ENCODE peak calls at places on chromosomes 5 and 9, in six cellular contexts. One of them, this sample, is unnamed.
A peak's percentile ranks its signal among the peaks of the same experiment; 100 is the strongest.

GRCh38 chr5:76269259-76269958 is 133.7 kb upstream of the IQGAP2 start:
- DNase-seq in spleen: no peak
- DNase-seq in heart left ventricle: no peak
- DNase-seq in endothelial cell of umbilical vein: no peak
- DNase-seq in sigmoid colon: no peak
- DNase-seq in prostate gland: no peak
- DNase-seq in this sample: no peak

GRCh38 chr5:153489611-153490010 is 859 bp upstream of the GRIA1 start:
- DNase-seq in spleen: no peak
- DNase-seq in heart left ventricle: no peak
- DNase-seq in endothelial cell of umbilical vein: no peak
- DNase-seq in sigmoid colon: no peak
- DNase-seq in prostate gland: no peak
- DNase-seq in this sample: no peak

GRCh38 chr5:179916523-179916922 is 8.8 kb upstream of the TBC1D9B start:
- DNase-seq in spleen: no peak
- DNase-seq in heart left ventricle: no peak
- DNase-seq in endothelial cell of umbilical vein: no peak
- DNase-seq in sigmoid colon: no peak
- DNase-seq in prostate gland: no peak
- DNase-seq in this sample: no peak

GRCh38 chr5:118314936-118315335 is 673.4 kb downstream of the DTWD2 start:
- DNase-seq in spleen: no peak
- DNase-seq in heart left ventricle: no peak
- DNase-seq in endothelial cell of umbilical vein: no peak
- DNase-seq in sigmoid colon: no peak
- DNase-seq in prostate gland: no peak
- DNase-seq in this sample: no peak

GRCh38 chr9:75615284-75615683 is 275.2 kb upstream of the PCSK5 start:
- DNase-seq in spleen: no peak
- DNase-seq in heart left ventricle: no peak
- DNase-seq in endothelial cell of umbilical vein: no peak
- DNase-seq in sigmoid colon: no peak
- DNase-seq in prostate gland: no peak
- DNase-seq in this sample: no peak

GRCh38 chr9:116039312-116039711 is 114.3 kb upstream of the PAPPA start:
- DNase-seq in spleen: no peak
- DNase-seq in heart left ventricle: no peak
- DNase-seq in endothelial cell of umbilical vein: no peak
- DNase-seq in sigmoid colon: no peak
- DNase-seq in prostate gland: no peak
- DNase-seq in this sample: no peak

GRCh38 chr9:96025995-96026572 is 150.6 kb downstream of the ERCC6L2 start:
- DNase-seq in spleen: no peak
- DNase-seq in heart left ventricle: no peak
- DNase-seq in endothelial cell of umbilical vein: no peak
- DNase-seq in sigmoid colon: no peak
- DNase-seq in prostate gland: no peak
- DNase-seq in this sample: no peak

GRCh38 chr5:167814828-167815227 is 476.6 kb upstream of the WWC1 start:
- DNase-seq in spleen: no peak
- DNase-seq in heart left ventricle: no peak
- DNase-seq in endothelial cell of umbilical vein: no peak
- DNase-seq in sigmoid colon: no peak
- DNase-seq in prostate gland: no peak
- DNase-seq in this sample: no peak

GRCh38 chr9:74016004-74016403 is 481.1 kb upstream of the RORB start:
- DNase-seq in spleen: no peak
- DNase-seq in heart left ventricle: no peak
- DNase-seq in endothelial cell of umbilical vein: no peak
- DNase-seq in sigmoid colon: no peak
- DNase-seq in prostate gland: no peak
- DNase-seq in this sample: no peak

GRCh38 chr9:129835860-129836223 is 584 bp downstream of the USP20 start:
- DNase-seq in spleen: no peak
- DNase-seq in heart left ventricle: no peak
- DNase-seq in endothelial cell of umbilical vein: peak; percentile 22
- DNase-seq in sigmoid colon: no peak
- DNase-seq in prostate gland: no peak
- DNase-seq in this sample: no peak

GRCh38 chr9:119458068-119458467 is 88.8 kb upstream of the BRINP1 start:
- DNase-seq in spleen: no peak
- DNase-seq in heart left ventricle: no peak
- DNase-seq in endothelial cell of umbilical vein: no peak
- DNase-seq in sigmoid colon: no peak
- DNase-seq in prostate gland: no peak
- DNase-seq in this sample: no peak

GRCh38 chr5:60323596-60323995 is 376.4 kb downstream of the DEPDC1B start:
- DNase-seq in spleen: no peak
- DNase-seq in heart left ventricle: no peak
- DNase-seq in endothelial cell of umbilical vein: no peak
- DNase-seq in sigmoid colon: no peak
- DNase-seq in prostate gland: no peak
- DNase-seq in this sample: no peak

GRCh38 chr5:32170303-32171170 is 3.6 kb downstream of the GOLPH3 start:
- DNase-seq in spleen: no peak
- DNase-seq in heart left ventricle: no peak
- DNase-seq in endothelial cell of umbilical vein: peak; percentile 41
- DNase-seq in sigmoid colon: no peak
- DNase-seq in prostate gland: no peak
- DNase-seq in this sample: no peak

GRCh38 chr9:6711403-6711802 is 46.4 kb upstream of the KDM4C start:
- DNase-seq in spleen: no peak
- DNase-seq in heart left ventricle: no peak
- DNase-seq in endothelial cell of umbilical vein: no peak
- DNase-seq in sigmoid colon: no peak
- DNase-seq in prostate gland: no peak
- DNase-seq in this sample: no peak

GRCh38 chr5:163730206-163730782 is 224.9 kb downstream of the MAT2B start:
- DNase-seq in spleen: no peak
- DNase-seq in heart left ventricle: no peak
- DNase-seq in endothelial cell of umbilical vein: no peak
- DNase-seq in sigmoid colon: no peak
- DNase-seq in prostate gland: no peak
- DNase-seq in this sample: no peak

GRCh38 chr5:151684690-151685361 is 1.9 kb downstream of the SPARC start:
- DNase-seq in spleen: no peak
- DNase-seq in heart left ventricle: peak; percentile 73
- DNase-seq in endothelial cell of umbilical vein: peak; percentile 92
- DNase-seq in sigmoid colon: peak; percentile 87
- DNase-seq in prostate gland: no peak
- DNase-seq in this sample: peak; percentile 36
- TF ChIP-seq POLR2A in spleen: no peak
- TF ChIP-seq POLR2A in heart left ventricle: no peak
- TF ChIP-seq POLR2A in endothelial cell of umbilical vein: peak; percentile 92
- TF ChIP-seq POLR2A in sigmoid colon: no peak
- TF ChIP-seq POLR2A in prostate gland: no peak
- TF ChIP-seq POLR2A in this sample: peak; percentile 36

DNA sequence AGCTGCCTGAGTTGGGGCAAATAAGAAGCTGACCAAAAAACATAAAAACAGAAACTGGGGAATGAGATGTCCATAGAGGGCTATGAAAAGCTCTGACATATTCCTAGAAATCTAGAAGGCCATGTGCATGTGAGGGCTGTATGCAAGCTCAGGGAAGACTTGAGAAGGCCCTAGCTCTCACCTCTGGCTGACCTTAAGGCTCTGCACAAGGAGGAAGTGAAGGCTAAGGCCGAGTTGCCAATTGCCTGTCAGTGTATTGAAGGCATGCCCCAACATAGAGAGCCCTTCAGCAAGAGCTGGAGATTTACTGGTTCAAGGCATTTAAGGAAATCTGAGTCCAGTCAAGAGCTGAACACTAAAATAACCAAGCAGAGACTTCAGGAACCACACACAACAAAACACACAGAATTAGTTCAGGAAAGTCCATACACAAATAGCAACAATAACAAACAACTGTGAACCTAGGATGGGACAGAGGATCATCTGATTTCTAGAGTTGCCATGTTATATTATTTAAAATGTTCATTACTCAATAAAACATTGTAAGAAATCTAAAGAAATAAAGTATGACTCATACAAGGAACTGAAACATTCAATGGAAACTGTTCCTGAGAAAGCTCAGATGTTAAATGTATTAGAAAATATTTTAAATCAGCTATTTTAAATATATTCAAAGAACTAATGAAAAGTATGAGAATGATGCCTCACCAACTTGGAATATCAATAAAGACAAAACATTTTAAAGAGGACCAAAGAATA is 161.8 kb downstream of the AUH start:
- DNase-seq in spleen: no peak
- DNase-seq in heart left ventricle: no peak
- DNase-seq in endothelial cell of umbilical vein: no peak
- DNase-seq in sigmoid colon: no peak
- DNase-seq in prostate gland: no peak
- DNase-seq in this sample: no peak
- H3K4me1 ChIP-seq in spleen: no peaks in the 10 kb centered on the region
- H3K4me1 ChIP-seq in heart left ventricle: peaks cover 19% of the 10 kb centered on the region
- H3K4me1 ChIP-seq in endothelial cell of umbilical vein: no peaks in the 10 kb centered on the region
- H3K4me1 ChIP-seq in sigmoid colon: no peaks in the 10 kb centered on the region
- H3K4me1 ChIP-seq in prostate gland: no peaks in the 10 kb centered on the region
- H3K4me1 ChIP-seq in this sample: peaks cover 38% of the 10 kb centered on the region

DNA sequence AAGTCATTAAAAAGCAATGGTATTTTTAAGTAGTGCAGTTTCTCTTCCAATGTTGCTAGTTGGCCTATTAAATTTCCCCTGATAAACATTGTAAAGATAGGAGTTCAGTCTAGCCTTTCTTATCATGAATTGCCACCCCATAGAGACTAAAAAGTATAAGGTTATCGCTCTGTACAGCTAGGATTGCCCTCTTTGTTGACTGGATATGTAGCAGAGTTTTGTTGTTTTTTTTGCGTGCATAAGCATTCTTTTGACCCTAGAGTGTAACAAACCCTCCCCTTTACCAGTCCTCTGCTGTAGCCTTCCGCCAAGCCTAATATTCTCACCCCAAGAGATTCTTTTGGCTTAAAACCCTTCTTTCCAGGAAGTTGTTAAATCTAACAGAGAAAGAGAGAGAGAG is 114.0 kb downstream of the FGF1 start:
- DNase-seq in spleen: no peak
- DNase-seq in heart left ventricle: no peak
- DNase-seq in endothelial cell of umbilical vein: no peak
- DNase-seq in sigmoid colon: no peak
- DNase-seq in prostate gland: no peak
- DNase-seq in this sample: no peak
- H3K36me3 ChIP-seq in spleen: no peaks in the 10 kb centered on the region
- H3K36me3 ChIP-seq in heart left ventricle: no peaks in the 10 kb centered on the region
- H3K36me3 ChIP-seq in endothelial cell of umbilical vein: no peaks in the 10 kb centered on the region
- H3K36me3 ChIP-seq in sigmoid colon: no peaks in the 10 kb centered on the region
- H3K36me3 ChIP-seq in prostate gland: no peaks in the 10 kb centered on the region
- H3K36me3 ChIP-seq in this sample: no peaks in the 10 kb centered on the region

DNA sequence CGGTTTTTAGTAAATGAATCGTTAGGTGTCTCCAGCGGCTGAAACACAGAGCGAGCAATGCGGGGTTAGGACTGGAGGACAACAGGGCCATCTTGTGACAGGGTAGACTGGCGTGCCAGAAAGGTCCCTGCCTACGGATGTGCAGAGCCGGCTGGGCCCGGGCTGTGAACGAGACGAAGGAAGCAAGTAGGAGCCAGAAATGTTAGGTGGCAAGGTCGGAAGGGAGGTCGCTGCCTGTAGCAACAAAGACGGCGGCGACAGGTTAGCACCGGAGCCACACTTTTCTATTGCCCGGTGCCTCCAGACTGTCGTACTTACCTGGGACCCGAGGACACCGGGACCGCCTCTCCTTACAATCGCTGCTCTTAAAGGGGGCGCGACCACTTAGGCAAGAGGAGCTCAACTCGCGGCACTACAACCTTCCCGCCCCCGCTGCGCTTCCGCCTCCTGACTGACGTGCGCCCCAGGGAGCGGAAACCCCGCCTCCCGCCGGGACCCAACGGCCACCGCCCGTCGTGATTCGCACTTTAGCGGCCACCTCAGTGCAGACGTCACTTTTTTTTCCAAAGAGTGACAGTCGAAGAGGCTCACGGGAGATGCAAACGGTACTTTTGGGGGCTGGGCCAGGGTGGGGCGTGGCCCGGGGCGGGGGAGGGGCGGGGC is at the start of gene INIP:
- DNase-seq in spleen: peak; percentile 99
- DNase-seq in heart left ventricle: peak; percentile 95
- DNase-seq in endothelial cell of umbilical vein: peak; percentile 98
- DNase-seq in sigmoid colon: peak; percentile 97
- DNase-seq in prostate gland: peak; percentile 95
- DNase-seq in this sample: peak; percentile 94
- TF ChIP-seq POLR2A in spleen: no peak
- TF ChIP-seq POLR2A in heart left ventricle: no peak
- TF ChIP-seq POLR2A in endothelial cell of umbilical vein: peak; percentile 66
- TF ChIP-seq POLR2A in sigmoid colon: peak; percentile 82
- TF ChIP-seq POLR2A in prostate gland: peak; percentile 86
- TF ChIP-seq POLR2A in this sample: peak; percentile 74

DNA sequence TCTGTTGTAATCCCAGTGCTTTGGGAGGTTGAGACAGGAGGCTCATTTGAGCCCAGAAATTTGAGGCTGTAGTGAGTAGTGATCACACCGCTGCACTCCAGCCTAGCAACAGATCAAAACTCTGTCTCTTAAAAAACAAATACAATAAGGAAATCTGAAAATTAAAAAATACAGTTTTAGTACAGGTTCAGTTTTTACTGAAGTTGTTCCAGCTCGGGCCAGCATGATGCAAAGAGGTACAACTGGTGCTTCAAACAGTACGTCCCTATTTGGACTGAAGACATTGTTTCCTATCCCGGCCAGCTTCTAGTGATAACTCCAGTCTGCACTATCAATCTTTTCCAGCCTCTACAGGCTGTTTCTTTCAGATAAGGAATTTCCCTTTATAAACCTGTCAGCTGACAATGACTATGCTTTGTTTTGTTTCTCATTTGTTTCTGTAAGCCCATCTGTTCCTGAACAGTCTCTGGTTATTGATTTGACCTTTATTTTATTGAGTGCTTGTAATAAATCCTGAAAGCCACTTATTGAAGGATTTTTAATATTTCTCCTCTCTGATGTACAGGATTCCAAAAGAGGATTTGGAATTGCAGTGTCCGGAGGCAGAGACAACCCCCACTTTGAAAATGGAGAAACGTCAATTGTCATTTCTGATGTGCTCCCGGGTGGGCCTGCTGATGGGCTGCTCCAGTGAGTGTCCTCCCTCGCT is 41.9 kb downstream of the TJP2 start:
- DNase-seq in spleen: no peak
- DNase-seq in heart left ventricle: peak; percentile 35
- DNase-seq in endothelial cell of umbilical vein: peak; percentile 94
- DNase-seq in sigmoid colon: no peak
- DNase-seq in prostate gland: no peak
- DNase-seq in this sample: no peak
- H3K4me1 ChIP-seq in spleen: no peaks in the 10 kb centered on the region
- H3K4me1 ChIP-seq in heart left ventricle: peaks cover 51% of the 10 kb centered on the region
- H3K4me1 ChIP-seq in endothelial cell of umbilical vein: peaks cover 9% of the 10 kb centered on the region
- H3K4me1 ChIP-seq in sigmoid colon: no peaks in the 10 kb centered on the region
- H3K4me1 ChIP-seq in prostate gland: no peaks in the 10 kb centered on the region
- H3K4me1 ChIP-seq in this sample: peaks cover 3% of the 10 kb centered on the region

DNA sequence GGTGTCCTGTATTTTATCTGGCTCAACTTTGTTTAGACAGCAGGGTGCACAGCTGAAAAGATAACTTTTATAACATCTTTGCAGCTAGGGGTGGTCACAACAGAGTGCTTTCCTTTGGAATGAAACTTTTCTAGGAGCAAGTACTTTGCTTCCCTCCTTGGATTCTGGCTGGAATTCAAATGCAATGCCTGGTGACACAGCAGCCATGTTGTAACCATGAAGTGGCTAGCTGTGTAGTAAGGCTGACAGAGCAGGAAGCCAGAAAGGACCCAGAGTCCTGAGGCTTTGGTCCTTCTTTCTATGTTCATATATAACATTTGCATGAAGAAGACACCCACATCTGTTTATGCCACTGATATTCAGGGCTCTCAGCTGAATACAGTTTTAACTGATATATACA is 48.1 kb downstream of the TENT4A start:
- DNase-seq in spleen: no peak
- DNase-seq in heart left ventricle: no peak
- DNase-seq in endothelial cell of umbilical vein: no peak
- DNase-seq in sigmoid colon: peak; percentile 8
- DNase-seq in prostate gland: no peak
- DNase-seq in this sample: no peak
- H3K36me3 ChIP-seq in spleen: peaks cover 18% of the 10 kb centered on the region
- H3K36me3 ChIP-seq in heart left ventricle: peaks cover 23% of the 10 kb centered on the region
- H3K36me3 ChIP-seq in endothelial cell of umbilical vein: peaks cover 4% of the 10 kb centered on the region
- H3K36me3 ChIP-seq in sigmoid colon: peaks cover 4% of the 10 kb centered on the region
- H3K36me3 ChIP-seq in prostate gland: no peaks in the 10 kb centered on the region
- H3K36me3 ChIP-seq in this sample: peaks cover 10% of the 10 kb centered on the region